ENCODE peak calls at places on chromosomes 3 and 15, in five cellular contexts. B, I, E, M and L are unnamed samples.
A peak's percentile ranks its signal among the peaks of the same experiment; 100 is the strongest.

GRCh38 chr3:31132132-31132769 is 237.8 kb upstream of the GADL1 start:
- DNase-seq in B (no peak), I (no peak), E (peak; percentile 63), M (no peak), L (peak; percentile 65)

GRCh38 chr3:6861331-6861988 is 545 bp downstream of the GRM7 start:
- DNase-seq in B (no peak), I (no peak), E (no peak), M (no peak), L (no peak)

GRCh38 chr3:171460226-171461086 is at the start of gene TNIK:
- DNase-seq in B (peak; percentile 84), I (peak; percentile 98), E (peak; percentile 91), M (peak; percentile 92), L (peak; percentile 88)

GRCh38 chr3:157436583-157437300 is at the start of gene PTX3:
- DNase-seq in B (no peak), I (no peak), E (peak; percentile 85), M (no peak), L (peak; percentile 83)

GRCh38 chr3:25585361-25586166 is 79.1 kb downstream of the TOP2B start:
- DNase-seq in B (no peak), I (no peak), E (no peak), M (no peak), L (no peak)

GRCh38 chr3:71031914-71032521 is 551.5 kb downstream of the FOXP1 start:
- DNase-seq in B (no peak), I (peak; percentile 53), E (peak; percentile 49), M (peak; percentile 71), L (no peak)

GRCh38 chr15:99974246-99974645 is 241.0 kb upstream of the LYSMD4 start:
- DNase-seq in B (no peak), I (no peak), E (no peak), M (no peak), L (no peak)

GRCh38 chr3:69385723-69386483 is at the start of gene FRMD4B:
- DNase-seq in B (peak; percentile 26), I (no peak), E (peak; percentile 74), M (peak; percentile 18), L (peak; percentile 66)

GRCh38 chr15:84878504-84878903 is 6.0 kb upstream of the SLC28A1 start:
- DNase-seq in B (peak; percentile 45), I (peak; percentile 61), E (peak; percentile 55), M (peak; percentile 56), L (peak; percentile 54)

GRCh38 chr3:187623285-187623814 is 46.8 kb downstream of the SST start:
- DNase-seq in B (no peak), I (no peak), E (no peak), M (no peak), L (no peak)

GRCh38 chr3:127772273-127772672 is 50.0 kb downstream of the MGLL start:
- DNase-seq in B (no peak), I (no peak), E (no peak), M (no peak), L (no peak)

GRCh38 chr3:127774647-127775046 is 47.7 kb downstream of the MGLL start:
- DNase-seq in B (no peak), I (no peak), E (no peak), M (no peak), L (no peak)

GRCh38 chr3:127772776-127773751 is 49.3 kb downstream of the MGLL start:
- DNase-seq in B (no peak), I (no peak), E (no peak), M (no peak), L (no peak)

GRCh38 chr3:127775398-127776109 is 46.8 kb downstream of the MGLL start:
- DNase-seq in B (no peak), I (no peak), E (peak; percentile 61), M (no peak), L (no peak)

DNA sequence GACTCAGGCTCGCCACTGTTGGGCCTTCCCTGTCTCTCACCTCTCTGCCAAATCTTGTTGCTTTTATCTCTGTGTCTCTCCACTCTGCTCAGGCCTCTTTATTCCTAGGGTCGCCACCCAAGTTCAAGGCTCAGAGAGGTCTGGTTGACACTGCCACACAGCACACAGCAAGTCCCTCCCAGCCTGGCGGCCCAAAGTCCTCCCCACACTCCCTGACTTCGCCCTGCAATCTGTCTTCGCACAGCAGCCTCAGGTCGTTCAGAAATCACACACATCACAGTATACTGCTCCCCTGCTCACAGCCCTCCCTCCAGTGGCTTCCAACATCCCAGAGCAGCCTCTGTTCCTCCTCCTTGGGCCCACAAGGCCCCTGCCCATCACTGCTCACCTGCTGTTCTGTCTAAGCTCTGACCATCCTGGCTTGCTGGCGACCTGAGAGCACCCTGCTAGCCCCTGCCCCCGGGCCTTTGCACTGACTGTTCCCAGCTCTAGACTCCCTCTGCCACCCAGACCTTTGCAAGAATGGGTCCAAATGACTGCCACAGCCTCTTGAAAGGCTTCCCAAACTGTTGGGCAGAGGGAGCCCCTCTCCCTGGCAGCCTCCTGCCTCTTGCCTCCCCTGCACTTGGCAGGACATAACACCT is 48.4 kb downstream of the MGLL start:
- DNase-seq in B (no peak), I (no peak), E (no peak), M (no peak), L (no peak)
- TF ChIP-seq CTCF in B (no peak), I (no peak), E (no peak), M (no peak), L (no peak)

GRCh38 chr3:196517919-196518318 is 2.8 kb upstream of the SMCO1 start:
- DNase-seq in B (no peak), I (no peak), E (no peak), M (no peak), L (peak; percentile 74)

GRCh38 chr3:196519738-196520122 is 4.6 kb upstream of the SMCO1 start:
- DNase-seq in B (no peak), I (no peak), E (no peak), M (no peak), L (peak; percentile 36)

GRCh38 chr3:196514913-196515621 is at the start of gene SMCO1:
- DNase-seq in B (no peak), I (no peak), E (no peak), M (no peak), L (no peak)

GRCh38 chr3:196517142-196517808 is 2.1 kb upstream of the SMCO1 start:
- DNase-seq in B (no peak), I (no peak), E (no peak), M (no peak), L (no peak)

GRCh38 chr3:196518999-196519737 is 4.0 kb upstream of the SMCO1 start:
- DNase-seq in B (peak; percentile 55), I (peak; percentile 38), E (peak; percentile 62), M (peak; percentile 35), L (peak; percentile 82)
- TF ChIP-seq CTCF in B (peak; percentile 73), I (peak; percentile 28), E (peak; percentile 44), M (no peak), L (peak; percentile 65)

GRCh38 chr3:43692085-43692484 is 1.3 kb downstream of the ABHD5 start:
- DNase-seq in B (no peak), I (no peak), E (no peak), M (no peak), L (peak; percentile 27)

GRCh38 chr3:43689766-43690399 is 855 bp upstream of the ABHD5 start:
- DNase-seq in B (no peak), I (peak; percentile 22), E (no peak), M (no peak), L (peak; percentile 47)

GRCh38 chr3:43691120-43692002 is 623 bp downstream of the ABHD5 start:
- DNase-seq in B (no peak), I (peak; percentile 26), E (peak; percentile 40), M (peak; percentile 53), L (peak; percentile 82)

GRCh38 chr3:43689166-43689565 is 1.6 kb upstream of the ABHD5 start:
- DNase-seq in B (no peak), I (no peak), E (no peak), M (no peak), L (no peak)

GRCh38 chr3:43690400-43691119 is at the start of gene ABHD5:
- DNase-seq in B (peak; percentile 91), I (peak; percentile 96), E (peak; percentile 97), M (peak; percentile 87), L (peak; percentile 93)
- TF ChIP-seq CTCF in B (peak; percentile 27), I (peak; percentile 44), E (peak; percentile 17), M (no peak), L (peak; percentile 17)

DNA sequence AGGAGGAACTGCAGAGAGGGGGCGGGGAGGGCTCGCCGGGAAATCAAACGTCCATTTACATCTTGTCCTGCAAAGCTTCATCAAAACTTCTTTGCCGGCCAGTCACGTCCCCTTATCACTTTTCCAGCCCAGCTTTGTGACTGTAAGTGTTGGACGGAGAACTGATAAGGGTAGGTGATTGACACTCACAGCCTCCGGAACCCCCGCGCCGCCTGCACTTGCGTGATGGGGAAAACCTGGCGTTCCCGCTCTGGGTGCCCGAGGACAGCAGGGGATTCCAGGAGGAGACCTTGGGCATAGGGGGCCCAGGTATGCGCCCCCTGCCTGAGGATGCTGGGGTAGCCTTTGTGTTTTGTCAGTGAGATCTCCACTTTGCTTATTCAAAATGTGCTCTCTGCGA is 72.8 kb upstream of the ANKRD34C start:
- DNase-seq in B (no peak), I (no peak), E (no peak), M (no peak), L (no peak)
- TF ChIP-seq CTCF in B (no peak), I (no peak), E (no peak), M (no peak), L (no peak)

DNA sequence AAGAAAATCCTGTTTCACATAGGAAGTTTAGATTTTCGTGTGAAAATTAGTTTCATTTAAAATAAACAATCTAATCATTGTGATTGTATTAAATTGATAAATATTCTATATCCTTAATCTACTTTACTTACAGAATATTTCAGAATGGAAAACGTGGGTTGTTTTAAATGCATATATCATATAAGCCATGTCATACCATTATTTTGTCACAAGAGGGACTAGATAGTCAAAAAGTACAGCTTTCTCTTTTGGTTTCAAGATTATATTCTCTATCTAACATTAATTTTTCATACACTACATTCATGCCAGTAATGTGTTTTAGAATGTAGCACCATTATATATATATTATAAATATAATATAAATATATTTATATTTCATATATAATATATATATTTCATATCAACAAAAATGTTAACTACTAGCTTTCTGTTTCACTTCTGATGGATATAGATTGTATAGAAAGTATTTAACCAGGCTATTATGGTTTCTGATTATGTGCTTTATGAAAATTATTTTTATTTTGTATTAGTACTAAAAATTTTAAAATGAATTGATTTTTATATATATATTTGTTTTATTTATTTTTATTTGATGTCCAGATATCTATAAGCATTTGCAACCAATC is 45.3 kb downstream of the OSTN start:
- DNase-seq in B (no peak), I (no peak), E (peak; percentile 39), M (no peak), L (peak; percentile 30)
- TF ChIP-seq CTCF in B (peak; percentile 50), I (no peak), E (peak; percentile 19), M (peak; percentile 31), L (no peak)

DNA sequence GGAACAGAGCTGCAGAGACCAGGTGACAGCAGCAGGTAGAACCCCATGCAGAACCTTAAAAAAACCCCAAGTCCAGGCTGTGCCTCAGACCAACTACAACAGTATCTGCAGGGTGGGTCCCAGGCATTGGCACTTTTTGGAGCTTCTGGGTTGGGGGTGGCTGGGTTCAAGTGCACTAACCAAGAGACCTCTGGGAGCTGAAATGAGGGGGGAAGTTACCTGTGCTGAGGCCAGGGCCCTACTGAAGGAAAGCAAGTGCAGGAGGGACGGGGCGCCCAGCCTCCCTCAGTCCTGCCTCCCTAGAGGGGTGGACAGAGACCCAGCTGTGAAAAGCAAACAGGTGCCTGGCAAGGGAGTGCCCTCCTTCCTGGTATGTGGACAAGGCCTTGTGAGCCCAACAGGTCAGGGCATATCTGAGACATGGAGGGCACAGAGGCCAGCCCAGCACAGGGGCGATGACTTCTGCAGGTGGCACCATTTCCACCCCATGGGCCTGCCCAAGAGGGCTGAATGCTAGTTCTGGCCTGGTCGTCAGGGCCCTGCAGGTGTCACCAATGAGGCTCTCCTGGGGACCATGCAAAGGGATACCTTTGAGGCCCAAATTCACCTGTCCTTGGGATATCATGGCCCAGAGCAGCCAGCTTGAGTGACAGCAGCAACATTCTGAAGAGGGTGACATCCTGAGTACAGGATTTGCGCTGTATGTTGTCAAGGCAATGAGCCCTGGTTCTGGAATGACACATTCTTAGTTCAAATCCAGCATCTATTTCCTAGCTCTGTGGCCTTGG is 18.7 kb downstream of the CTSH start:
- DNase-seq in B (no peak), I (no peak), E (no peak), M (no peak), L (no peak)
- TF ChIP-seq CTCF in B (no peak), I (no peak), E (no peak), M (no peak), L (no peak)